ENCODE peak calls at places on chromosomes 11 and 22, in six cellular contexts. One of them, this sample, is unnamed.

GRCh38 chr11:2521681-2522630 is 77.1 kb downstream of the KCNQ1 start:
- DNase-seq in A549: no peak
- DNase-seq in endodermal cell: peak; percentile 35
- DNase-seq in GM10248: no peak
- DNase-seq in breast epithelium: no peak
- DNase-seq in lower leg skin: peak; percentile 82
- DNase-seq in this sample: no peak

GRCh38 chr11:43907028-43907966 is 26.7 kb downstream of the ALKBH3 start:
- DNase-seq in A549: no peak
- DNase-seq in endodermal cell: no peak
- DNase-seq in GM10248: no peak
- DNase-seq in breast epithelium: no peak
- DNase-seq in lower leg skin: no peak
- DNase-seq in this sample: no peak

GRCh38 chr11:32817181-32817842 is 12.4 kb upstream of the PRRG4 start:
- DNase-seq in A549: no peak
- DNase-seq in endodermal cell: no peak
- DNase-seq in GM10248: no peak
- DNase-seq in breast epithelium: no peak
- DNase-seq in lower leg skin: no peak
- DNase-seq in this sample: no peak

GRCh38 chr22:22605074-22605404 is 39.4 kb upstream of the GGTLC2 start:
- DNase-seq in A549: no peak
- DNase-seq in endodermal cell: no peak
- DNase-seq in GM10248: peak; percentile 47
- DNase-seq in breast epithelium: no peak
- DNase-seq in lower leg skin: no peak
- DNase-seq in this sample: no peak

GRCh38 chr22:41976961-41977566 is 7.8 kb downstream of the SEPTIN3 start:
- DNase-seq in A549: no peak
- DNase-seq in endodermal cell: peak; percentile 69
- DNase-seq in GM10248: no peak
- DNase-seq in breast epithelium: no peak
- DNase-seq in lower leg skin: no peak
- DNase-seq in this sample: no peak

GRCh38 chr22:36921309-36922096 is 8.1 kb downstream of the CSF2RB start:
- DNase-seq in A549: no peak
- DNase-seq in endodermal cell: peak; percentile 24
- DNase-seq in GM10248: peak; percentile 80
- DNase-seq in breast epithelium: no peak
- DNase-seq in lower leg skin: peak; percentile 83
- DNase-seq in this sample: no peak

GRCh38 chr11:70603756-70604211 is 205.5 kb downstream of the CTTN start:
- DNase-seq in A549: no peak
- DNase-seq in endodermal cell: no peak
- DNase-seq in GM10248: no peak
- DNase-seq in breast epithelium: no peak
- DNase-seq in lower leg skin: no peak
- DNase-seq in this sample: no peak

GRCh38 chr11:93737904-93738612 is 3.2 kb downstream of the TAF1D start:
- DNase-seq in A549: no peak
- DNase-seq in endodermal cell: no peak
- DNase-seq in GM10248: no peak
- DNase-seq in breast epithelium: no peak
- DNase-seq in lower leg skin: no peak
- DNase-seq in this sample: no peak

GRCh38 chr22:22010358-22010757 is 27.8 kb upstream of the TOP3B start:
- DNase-seq in A549: no peak
- DNase-seq in endodermal cell: no peak
- DNase-seq in GM10248: no peak
- DNase-seq in breast epithelium: no peak
- DNase-seq in lower leg skin: no peak
- DNase-seq in this sample: no peak

GRCh38 chr22:32473388-32473952 is 1.1 kb upstream of the FBXO7 start:
- DNase-seq in A549: peak; percentile 63
- DNase-seq in endodermal cell: peak; percentile 57
- DNase-seq in GM10248: peak; percentile 64
- DNase-seq in breast epithelium: no peak
- DNase-seq in lower leg skin: no peak
- DNase-seq in this sample: peak; percentile 25

GRCh38 chr11:2189938-2190669 is 18.5 kb upstream of the TH start:
- DNase-seq in A549: no peak
- DNase-seq in endodermal cell: no peak
- DNase-seq in GM10248: no peak
- DNase-seq in breast epithelium: no peak
- DNase-seq in lower leg skin: no peak
- DNase-seq in this sample: no peak

GRCh38 chr11:28514391-28514790 is 406.2 kb downstream of the METTL15 start:
- DNase-seq in A549: no peak
- DNase-seq in endodermal cell: no peak
- DNase-seq in GM10248: no peak
- DNase-seq in breast epithelium: no peak
- DNase-seq in lower leg skin: no peak
- DNase-seq in this sample: no peak

GRCh38 chr11:62054484-62055121 is 69.2 kb upstream of the INCENP start:
- DNase-seq in A549: peak; percentile 92
- DNase-seq in endodermal cell: peak; percentile 63
- DNase-seq in GM10248: no peak
- DNase-seq in breast epithelium: no peak
- DNase-seq in lower leg skin: no peak
- DNase-seq in this sample: no peak

GRCh38 chr22:50150161-50151129 is 20.1 kb upstream of the PANX2 start:
- DNase-seq in A549: no peak
- DNase-seq in endodermal cell: no peak
- DNase-seq in GM10248: no peak
- DNase-seq in breast epithelium: no peak
- DNase-seq in lower leg skin: no peak
- DNase-seq in this sample: no peak

GRCh38 chr11:87712802-87713202 is 462.4 kb downstream of the RAB38 start:
- DNase-seq in A549: no peak
- DNase-seq in endodermal cell: peak; percentile 67
- DNase-seq in GM10248: no peak
- DNase-seq in breast epithelium: no peak
- DNase-seq in lower leg skin: no peak
- DNase-seq in this sample: no peak

GRCh38 chr11:105942951-105943350 is 79.1 kb downstream of the MSANTD4 start:
- DNase-seq in A549: no peak
- DNase-seq in endodermal cell: no peak
- DNase-seq in GM10248: no peak
- DNase-seq in breast epithelium: no peak
- DNase-seq in lower leg skin: no peak
- DNase-seq in this sample: no peak

DNA sequence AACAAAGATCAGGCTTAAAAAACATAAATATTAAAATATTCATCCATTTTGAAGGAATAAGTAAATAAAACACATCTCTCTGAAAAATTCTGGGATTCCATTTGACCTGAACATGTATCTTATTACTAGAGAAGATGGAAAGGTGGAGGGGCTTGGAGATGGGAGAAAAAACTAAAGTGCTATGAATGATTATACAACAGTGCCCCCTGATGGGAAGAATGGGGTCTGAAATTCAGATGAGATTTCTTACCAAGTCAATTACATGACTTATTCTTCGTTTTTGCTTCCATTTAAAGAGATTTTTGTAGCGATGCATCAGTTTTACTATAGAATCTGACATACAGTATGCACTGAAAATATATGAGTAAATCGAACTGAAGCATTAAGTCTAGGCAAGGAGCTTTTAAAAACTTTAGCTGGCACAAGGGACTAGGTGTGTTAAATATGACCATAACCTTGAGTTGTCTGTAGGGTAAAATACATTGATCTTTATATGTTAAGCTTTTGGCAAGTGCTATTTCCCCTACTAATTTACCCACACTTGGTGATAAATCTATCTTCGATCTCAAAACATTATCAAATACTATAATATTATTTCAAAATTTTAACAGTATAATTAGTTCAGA is 718.8 kb downstream of the CNTN5 start:
- DNase-seq in A549: peak; percentile 32
- DNase-seq in endodermal cell: peak; percentile 54
- DNase-seq in GM10248: peak; percentile 13
- DNase-seq in breast epithelium: no peak
- DNase-seq in lower leg skin: no peak
- DNase-seq in this sample: peak; percentile 32
- TF ChIP-seq CTCF in A549: peak; percentile 69
- TF ChIP-seq CTCF in endodermal cell: peak; percentile 89
- TF ChIP-seq CTCF in GM10248: peak; percentile 48
- TF ChIP-seq CTCF in breast epithelium: peak; percentile 9
- TF ChIP-seq CTCF in lower leg skin: no peak
- TF ChIP-seq CTCF in this sample: peak; percentile 80

DNA sequence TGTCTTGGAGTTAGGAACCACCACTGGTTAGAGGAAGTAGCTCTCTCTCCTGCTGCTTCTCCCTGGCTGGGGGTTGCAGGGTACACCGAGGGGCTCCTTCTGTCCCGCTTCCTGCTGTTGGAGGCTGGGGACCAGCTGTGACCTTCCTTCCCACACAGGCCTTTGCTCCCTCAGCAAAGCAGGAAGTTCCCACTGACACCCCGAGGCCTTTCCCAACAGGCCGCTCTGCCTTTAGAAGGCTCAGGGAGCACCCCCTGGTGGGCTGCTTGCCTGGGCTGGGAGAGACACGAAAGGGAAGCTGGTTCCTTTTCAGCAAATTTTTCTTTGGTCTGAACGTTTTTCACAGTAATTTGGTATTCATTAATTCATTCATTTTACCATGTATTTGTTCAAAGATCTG is 527.9 kb upstream of the B3GAT1 start:
- DNase-seq in A549: no peak
- DNase-seq in endodermal cell: peak; percentile 72
- DNase-seq in GM10248: no peak
- DNase-seq in breast epithelium: no peak
- DNase-seq in lower leg skin: peak; percentile 77
- DNase-seq in this sample: peak; percentile 44
- TF ChIP-seq CTCF in A549: no peak
- TF ChIP-seq CTCF in endodermal cell: peak; percentile 71
- TF ChIP-seq CTCF in GM10248: no peak
- TF ChIP-seq CTCF in breast epithelium: no peak
- TF ChIP-seq CTCF in lower leg skin: no peak
- TF ChIP-seq CTCF in this sample: peak; percentile 59

GRCh38 chr22:29722151-29722550 is 2.3 kb downstream of the CABP7 start:
- DNase-seq in A549: no peak
- DNase-seq in endodermal cell: no peak
- DNase-seq in GM10248: no peak
- DNase-seq in breast epithelium: no peak
- DNase-seq in lower leg skin: no peak
- DNase-seq in this sample: no peak

GRCh38 chr22:29722587-29722986 is 2.8 kb downstream of the CABP7 start:
- DNase-seq in A549: no peak
- DNase-seq in endodermal cell: peak; percentile 41
- DNase-seq in GM10248: no peak
- DNase-seq in breast epithelium: no peak
- DNase-seq in lower leg skin: no peak
- DNase-seq in this sample: no peak

GRCh38 chr22:29724843-29725242 is 5.0 kb downstream of the CABP7 start:
- DNase-seq in A549: no peak
- DNase-seq in endodermal cell: no peak
- DNase-seq in GM10248: no peak
- DNase-seq in breast epithelium: no peak
- DNase-seq in lower leg skin: no peak
- DNase-seq in this sample: no peak

GRCh38 chr22:29726104-29726503 is 6.3 kb downstream of the CABP7 start:
- DNase-seq in A549: no peak
- DNase-seq in endodermal cell: peak; percentile 41
- DNase-seq in GM10248: no peak
- DNase-seq in breast epithelium: no peak
- DNase-seq in lower leg skin: no peak
- DNase-seq in this sample: no peak

DNA sequence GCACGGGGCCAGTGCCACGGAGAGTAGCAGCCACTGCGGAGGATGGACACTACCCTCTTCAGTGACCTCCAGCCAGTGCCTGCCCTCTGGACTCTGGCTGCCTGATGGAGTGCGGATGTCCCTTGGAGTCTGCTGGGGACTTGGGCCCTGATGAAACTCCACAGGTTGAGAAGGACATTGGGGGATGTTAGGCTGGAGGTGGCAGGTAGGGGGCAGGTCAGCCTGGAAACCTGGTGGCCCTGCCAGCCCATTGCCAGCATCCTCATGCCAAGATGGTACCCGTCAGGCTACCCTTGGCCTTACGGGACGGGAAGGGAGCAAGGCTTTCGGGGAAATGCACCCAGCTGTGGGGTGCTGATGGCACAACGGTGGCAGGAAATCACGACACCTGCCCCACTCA is 4.0 kb downstream of the CABP7 start:
- DNase-seq in A549: no peak
- DNase-seq in endodermal cell: no peak
- DNase-seq in GM10248: no peak
- DNase-seq in breast epithelium: no peak
- DNase-seq in lower leg skin: no peak
- DNase-seq in this sample: no peak
- TF ChIP-seq CTCF in A549: no peak
- TF ChIP-seq CTCF in endodermal cell: peak; percentile 63
- TF ChIP-seq CTCF in GM10248: no peak
- TF ChIP-seq CTCF in breast epithelium: no peak
- TF ChIP-seq CTCF in lower leg skin: no peak
- TF ChIP-seq CTCF in this sample: no peak

GRCh38 chr11:46894961-46895360 is 23.4 kb downstream of the LRP4 start:
- DNase-seq in A549: no peak
- DNase-seq in endodermal cell: no peak
- DNase-seq in GM10248: no peak
- DNase-seq in breast epithelium: no peak
- DNase-seq in lower leg skin: no peak
- DNase-seq in this sample: no peak

GRCh38 chr11:46895821-46896220 is 22.5 kb downstream of the LRP4 start:
- DNase-seq in A549: no peak
- DNase-seq in endodermal cell: peak; percentile 16
- DNase-seq in GM10248: no peak
- DNase-seq in breast epithelium: peak; percentile 80
- DNase-seq in lower leg skin: no peak
- DNase-seq in this sample: no peak

GRCh38 chr11:46894506-46894905 is 23.8 kb downstream of the LRP4 start:
- DNase-seq in A549: no peak
- DNase-seq in endodermal cell: no peak
- DNase-seq in GM10248: no peak
- DNase-seq in breast epithelium: no peak
- DNase-seq in lower leg skin: no peak
- DNase-seq in this sample: no peak

GRCh38 chr11:46898396-46899095 is 19.8 kb downstream of the LRP4 start:
- DNase-seq in A549: no peak
- DNase-seq in endodermal cell: peak; percentile 34
- DNase-seq in GM10248: no peak
- DNase-seq in breast epithelium: peak; percentile 81
- DNase-seq in lower leg skin: no peak
- DNase-seq in this sample: no peak

DNA sequence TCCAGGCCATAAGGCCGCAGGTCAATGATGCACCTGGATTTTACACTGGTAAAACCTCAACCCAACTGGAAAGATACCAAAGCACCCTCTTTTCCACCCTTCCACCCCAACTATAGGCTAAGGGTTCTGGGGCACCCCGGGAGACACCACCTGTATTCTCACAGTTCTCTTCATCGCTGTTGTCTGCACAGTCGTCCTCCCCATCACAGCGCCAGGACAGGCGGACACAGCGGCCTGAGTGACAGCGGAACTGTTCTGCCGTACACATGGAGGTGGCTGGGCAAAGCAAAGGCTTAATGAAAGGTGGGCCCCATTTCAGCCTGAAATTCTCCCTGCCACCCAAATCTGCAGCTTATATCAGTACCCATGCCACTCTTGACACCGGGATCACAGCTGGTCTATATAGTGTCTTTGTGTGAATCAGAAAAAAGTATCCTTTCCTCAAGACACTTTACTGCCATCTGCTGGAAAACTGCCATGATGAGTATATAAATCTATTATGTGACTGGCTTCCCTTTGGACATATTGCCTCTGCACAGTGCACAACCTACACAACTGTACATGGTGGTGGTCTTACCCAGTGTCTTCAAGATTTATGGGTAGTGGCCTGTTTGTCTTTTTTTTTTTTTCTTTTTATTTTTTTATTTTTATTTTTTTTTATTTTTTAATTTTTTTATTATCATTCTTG is 21.5 kb downstream of the LRP4 start:
- DNase-seq in A549: peak; percentile 68
- DNase-seq in endodermal cell: no peak
- DNase-seq in GM10248: peak; percentile 44
- DNase-seq in breast epithelium: no peak
- DNase-seq in lower leg skin: no peak
- DNase-seq in this sample: no peak
- TF ChIP-seq CTCF in A549: peak; percentile 54
- TF ChIP-seq CTCF in endodermal cell: peak; percentile 65
- TF ChIP-seq CTCF in GM10248: peak; percentile 9
- TF ChIP-seq CTCF in breast epithelium: no peak
- TF ChIP-seq CTCF in lower leg skin: no peak
- TF ChIP-seq CTCF in this sample: peak; percentile 59